ENCODE peak calls at places on chromosomes 5 and 9, in seven cellular contexts. Y, J, K, L, Q, T and X are unnamed samples.

GRCh38 chr9:109039539-109039938 is 26.2 kb upstream of the CTNNAL1 start:
- DNase-seq in Y (no peak), J (no peak), K (no peak), L (no peak), Q (no peak), T (no peak), X (no peak)

GRCh38 chr5:165497707-165498106 is 1992.3 kb downstream of the MAT2B start:
- DNase-seq in Y (peak), J (no peak), K (no peak), L (peak), Q (no peak), T (peak), X (peak)

GRCh38 chr9:98900725-98901124 is 43.0 kb upstream of the COL15A1 start:
- DNase-seq in Y (no peak), J (no peak), K (no peak), L (no peak), Q (no peak), T (no peak), X (no peak)

GRCh38 chr5:74990194-74990593 is 62.2 kb downstream of the GCNT4 start:
- DNase-seq in Y (no peak), J (no peak), K (no peak), L (no peak), Q (peak), T (no peak), X (no peak)

GRCh38 chr9:107809859-107810492 is 320.4 kb upstream of the KLF4 start:
- DNase-seq in Y (no peak), J (no peak), K (no peak), L (peak), Q (no peak), T (no peak), X (peak)

GRCh38 chr5:178336889-178337785 is 104.5 kb upstream of the PHYKPL start:
- DNase-seq in Y (peak), J (no peak), K (no peak), L (no peak), Q (no peak), T (no peak), X (no peak)

GRCh38 chr5:159258361-159258760 is 4.7 kb upstream of the UBLCP1 start:
- DNase-seq in Y (no peak), J (no peak), K (no peak), L (no peak), Q (no peak), T (no peak), X (no peak)

GRCh38 chr9:93255994-93256877 is 72.3 kb downstream of the WNK2 start:
- DNase-seq in Y (peak), J (no peak), K (no peak), L (no peak), Q (no peak), T (no peak), X (no peak)

GRCh38 chr9:112327718-112328450 is 5.5 kb downstream of the PTBP3 start:
- DNase-seq in Y (no peak), J (no peak), K (no peak), L (no peak), Q (no peak), T (no peak), X (no peak)

GRCh38 chr5:177431317-177432142 is 5.1 kb downstream of the GRK6 start:
- DNase-seq in Y (no peak), J (no peak), K (peak), L (no peak), Q (no peak), T (no peak), X (no peak)

GRCh38 chr5:95835682-95836405 is 13.3 kb upstream of the GLRX start:
- DNase-seq in Y (no peak), J (no peak), K (no peak), L (no peak), Q (no peak), T (no peak), X (no peak)

GRCh38 chr5:95838001-95838520 is 15.5 kb upstream of the GLRX start:
- DNase-seq in Y (no peak), J (no peak), K (no peak), L (no peak), Q (no peak), T (no peak), X (no peak)

GRCh38 chr5:95836544-95836943 is 14.0 kb upstream of the GLRX start:
- DNase-seq in Y (no peak), J (no peak), K (no peak), L (no peak), Q (no peak), T (no peak), X (no peak)

GRCh38 chr5:95838552-95838951 is 16.0 kb upstream of the GLRX start:
- DNase-seq in Y (no peak), J (no peak), K (no peak), L (no peak), Q (no peak), T (no peak), X (no peak)

DNA sequence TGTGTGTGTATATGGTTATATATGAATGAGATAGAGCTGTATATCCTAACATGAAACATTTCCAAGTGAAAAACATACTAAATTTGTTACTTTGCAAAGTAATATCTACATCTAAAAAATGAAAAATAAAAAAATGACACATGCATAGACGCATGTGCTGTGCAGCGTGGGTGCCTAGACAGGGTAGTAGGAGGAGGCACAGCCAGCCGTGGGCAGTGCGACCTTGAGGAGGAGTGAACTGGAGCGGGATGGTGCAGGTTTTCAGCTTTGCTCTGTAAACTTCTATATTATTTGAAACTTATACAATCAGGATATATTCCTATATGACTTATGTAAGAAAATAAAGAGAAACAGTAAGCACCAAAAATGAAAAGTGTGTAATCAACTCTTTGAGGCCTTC is 15.0 kb upstream of the GLRX start:
- DNase-seq in Y (no peak), J (no peak), K (no peak), L (no peak), Q (no peak), T (no peak), X (no peak)
- TF ChIP-seq JUND in Y (no peak), J (no peak), K (no peak), L (no peak), Q (no peak), T (no peak), X (no peak)

GRCh38 chr5:57432876-57433275 is 49.7 kb downstream of the ACTBL2 start:
- DNase-seq in Y (no peak), J (peak), K (no peak), L (peak), Q (peak), T (no peak), X (peak)
- TF ChIP-seq JUND in Y (no peak), J (no peak), K (no peak), L (no peak), Q (no peak), T (no peak), X (no peak)

DNA sequence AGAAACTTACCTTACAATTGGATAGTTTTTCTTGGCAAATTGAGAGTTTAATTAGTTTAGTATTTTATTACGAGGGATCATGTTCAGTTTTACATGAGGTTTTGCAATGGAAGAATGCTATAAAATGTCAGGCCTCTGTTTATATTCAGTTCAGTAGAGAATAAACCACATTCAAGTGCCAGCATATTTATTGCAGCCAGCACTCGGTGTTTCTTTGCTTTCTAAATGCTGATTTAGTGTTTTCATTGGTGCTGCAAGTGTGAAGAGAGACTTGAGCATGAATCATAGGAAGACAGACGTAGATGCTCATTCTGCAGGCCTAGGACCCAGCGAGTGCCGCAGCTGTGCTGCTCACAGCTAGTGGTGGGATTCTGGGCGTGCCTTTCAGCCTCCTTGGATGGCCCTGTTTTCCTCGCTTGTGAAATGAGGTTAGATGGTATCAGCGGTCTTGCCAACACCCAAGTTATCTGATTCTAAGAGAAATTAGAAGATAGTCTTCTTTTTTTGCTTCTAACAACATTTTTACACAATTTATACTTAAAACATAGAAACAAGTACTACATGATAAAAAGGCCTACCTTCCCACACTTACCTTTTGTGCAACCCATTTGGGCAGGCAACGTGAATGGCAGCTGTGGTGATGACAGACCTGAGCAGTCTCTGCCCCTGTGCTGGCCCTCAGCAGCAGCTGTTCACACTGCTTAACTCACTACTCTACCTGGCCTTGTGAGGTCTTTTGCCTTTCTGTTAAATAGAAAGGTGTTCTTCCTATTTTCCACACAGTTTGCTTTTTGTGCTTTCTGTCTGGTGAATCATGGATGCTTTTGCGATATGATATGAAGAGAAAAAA is 26.8 kb upstream of the TNFAIP8 start:
- DNase-seq in Y (no peak), J (no peak), K (no peak), L (no peak), Q (no peak), T (no peak), X (no peak)
- TF ChIP-seq JUND in Y (no peak), J (no peak), K (no peak), L (no peak), Q (no peak), T (no peak), X (no peak)

DNA sequence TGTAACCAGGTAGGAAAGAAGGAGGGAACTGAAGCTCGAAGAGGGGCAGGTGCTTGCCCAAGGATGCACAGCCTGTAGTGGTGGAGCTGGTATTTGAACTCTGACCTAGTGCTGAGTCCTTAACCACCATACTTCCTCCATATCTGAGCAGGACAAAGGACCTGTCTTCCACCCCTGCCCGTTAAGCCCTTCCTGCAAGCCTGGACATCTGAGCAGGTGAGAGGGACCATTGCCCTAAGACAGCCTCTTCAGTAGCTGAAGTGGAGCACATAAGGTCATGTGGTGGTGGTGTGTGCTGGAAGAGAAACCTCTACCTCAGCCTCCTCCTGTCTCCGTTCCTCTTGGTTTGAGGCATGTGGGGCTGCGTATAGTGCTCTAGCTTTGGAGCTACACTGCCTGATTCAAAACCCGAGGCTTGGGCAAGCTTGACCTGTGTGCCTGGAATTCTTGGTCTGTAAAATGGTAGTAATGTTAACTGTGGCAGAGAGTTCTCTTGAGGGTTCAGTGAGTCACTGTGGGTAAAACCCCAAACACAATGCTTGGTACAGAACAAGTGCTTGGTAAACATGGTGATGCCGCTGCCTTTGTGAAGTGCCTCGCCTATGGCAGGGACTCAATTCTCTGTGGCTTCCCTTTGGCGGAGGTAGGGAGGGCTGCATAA is 7.4 kb downstream of the GALNT10 start:
- DNase-seq in Y (no peak), J (no peak), K (peak), L (no peak), Q (peak), T (no peak), X (no peak)
- TF ChIP-seq JUND in Y (no peak), J (no peak), K (no peak), L (no peak), Q (no peak), T (no peak), X (no peak)

GRCh38 chr9:13917534-13917933 is 396.4 kb downstream of the NFIB start:
- DNase-seq in Y (no peak), J (no peak), K (no peak), L (no peak), Q (no peak), T (no peak), X (no peak)

GRCh38 chr9:13911473-13911872 is 402.5 kb downstream of the NFIB start:
- DNase-seq in Y (no peak), J (no peak), K (no peak), L (no peak), Q (no peak), T (no peak), X (no peak)

GRCh38 chr9:13915591-13916301 is 398.2 kb downstream of the NFIB start:
- DNase-seq in Y (no peak), J (no peak), K (no peak), L (no peak), Q (no peak), T (no peak), X (no peak)

GRCh38 chr9:13919386-13919785 is 394.6 kb downstream of the NFIB start:
- DNase-seq in Y (no peak), J (no peak), K (no peak), L (no peak), Q (no peak), T (no peak), X (no peak)

DNA sequence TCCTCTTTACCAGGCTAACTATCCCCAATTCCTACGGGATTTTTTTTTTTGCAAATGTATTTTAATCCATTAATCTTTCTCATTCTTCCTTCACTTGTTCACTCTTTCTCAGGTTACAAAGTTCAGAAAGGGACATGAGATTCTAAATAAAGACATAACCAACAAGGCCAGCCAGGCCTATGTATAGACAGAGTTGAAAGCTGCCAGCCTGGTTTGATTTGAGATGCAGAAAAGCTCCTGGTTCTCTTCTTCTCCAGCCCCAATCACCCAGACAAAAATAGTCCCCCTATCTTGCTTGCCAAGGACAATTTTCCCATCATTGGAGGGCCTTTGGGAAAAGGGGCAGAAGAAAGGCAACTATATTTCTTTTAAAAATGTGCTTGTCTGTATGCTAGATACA is 398.8 kb downstream of the NFIB start:
- DNase-seq in Y (no peak), J (no peak), K (no peak), L (no peak), Q (no peak), T (no peak), X (no peak)
- TF ChIP-seq JUND in Y (no peak), J (no peak), K (no peak), L (no peak), Q (no peak), T (no peak), X (no peak)